ENCODE peak calls at places on chromosomes 12 and 14, in seven cellular contexts. O, M, G, H, K, Y and N are unnamed samples.

GRCh38 chr14:98695809-98696208 is 576.2 kb downstream of the BCL11B start:
- DNase-seq in O (no peak), M (no peak), G (no peak), H (no peak), K (no peak), Y (no peak), N (no peak)

GRCh38 chr12:94147991-94148840 is at the start of gene PLXNC1:
- DNase-seq in O (peak), M (peak), G (peak), H (peak), K (no peak), Y (no peak), N (no peak)

GRCh38 chr12:23209793-23210192 is 584.8 kb downstream of the ETNK1 start:
- DNase-seq in O (no peak), M (no peak), G (no peak), H (no peak), K (no peak), Y (no peak), N (no peak)

GRCh38 chr12:56565510-56566101 is 44.0 kb downstream of the RBMS2 start:
- DNase-seq in O (peak), M (peak), G (peak), H (peak), K (no peak), Y (peak), N (peak)

GRCh38 chr14:23570806-23571483 is 3.4 kb upstream of the AP1G2 start:
- DNase-seq in O (no peak), M (no peak), G (no peak), H (no peak), K (no peak), Y (no peak), N (no peak)

GRCh38 chr12:113443030-113443539 is 20.9 kb downstream of the SDSL start:
- DNase-seq in O (no peak), M (no peak), G (no peak), H (no peak), K (no peak), Y (peak), N (no peak)

GRCh38 chr14:31510222-31510621 is 22.4 kb upstream of the GPR33 start:
- DNase-seq in O (no peak), M (no peak), G (peak), H (no peak), K (no peak), Y (peak), N (peak)

GRCh38 chr12:106348411-106348810 is 9.1 kb upstream of the POLR3B start:
- DNase-seq in O (no peak), M (no peak), G (no peak), H (no peak), K (no peak), Y (no peak), N (no peak)

GRCh38 chr14:70702154-70702553 is 60.4 kb downstream of the TTC9 start:
- DNase-seq in O (no peak), M (no peak), G (no peak), H (no peak), K (no peak), Y (no peak), N (no peak)

GRCh38 chr12:81450920-81451739 is 308.0 kb downstream of the PPFIA2 start:
- DNase-seq in O (no peak), M (no peak), G (peak), H (peak), K (peak), Y (peak), N (no peak)

GRCh38 chr12:12724421-12725085 is 7.4 kb downstream of the CDKN1B start:
- DNase-seq in O (no peak), M (no peak), G (peak), H (peak), K (no peak), Y (peak), N (no peak)

GRCh38 chr12:82415402-82415801 is 57.1 kb downstream of the METTL25 start:
- DNase-seq in O (no peak), M (no peak), G (no peak), H (no peak), K (no peak), Y (no peak), N (no peak)

GRCh38 chr12:113305281-113305856 is 29.5 kb downstream of the SLC8B1 start:
- DNase-seq in O (no peak), M (no peak), G (no peak), H (no peak), K (no peak), Y (no peak), N (no peak)

GRCh38 chr12:12983420-12984035 is 16.5 kb downstream of the HEBP1 start:
- DNase-seq in O (no peak), M (no peak), G (peak), H (no peak), K (no peak), Y (peak), N (no peak)

GRCh38 chr14:20989464-20989786 is 355 bp upstream of the METTL17 start:
- DNase-seq in O (no peak), M (no peak), G (no peak), H (no peak), K (no peak), Y (no peak), N (no peak)

GRCh38 chr14:20988717-20989116 is 1.1 kb upstream of the METTL17 start:
- DNase-seq in O (no peak), M (no peak), G (no peak), H (no peak), K (no peak), Y (no peak), N (no peak)

GRCh38 chr14:20989787-20990600 is at the start of gene METTL17:
- DNase-seq in O (peak), M (peak), G (peak), H (peak), K (peak), Y (peak), N (peak)

GRCh38 chr14:20986811-20987210 is 3.0 kb upstream of the METTL17 start:
- DNase-seq in O (no peak), M (no peak), G (no peak), H (no peak), K (no peak), Y (peak), N (no peak)
- TF ChIP-seq POLR2AphosphoS5 in O (no peak), M (no peak), G (no peak), H (no peak), K (peak), Y (no peak), N (no peak)

GRCh38 chr12:2856901-2857495 is at the start of gene TEX52:
- DNase-seq in O (no peak), M (no peak), G (peak), H (peak), K (no peak), Y (no peak), N (no peak)

GRCh38 chr12:2856051-2856450 is 788 bp downstream of the TEX52 start:
- DNase-seq in O (no peak), M (no peak), G (peak), H (no peak), K (no peak), Y (no peak), N (no peak)

GRCh38 chr12:2858334-2858733 is 1.5 kb upstream of the TEX52 start:
- DNase-seq in O (no peak), M (no peak), G (no peak), H (no peak), K (no peak), Y (no peak), N (no peak)

GRCh38 chr12:2860170-2860569 is 3.3 kb upstream of the TEX52 start:
- DNase-seq in O (no peak), M (no peak), G (no peak), H (no peak), K (no peak), Y (no peak), N (no peak)

GRCh38 chr12:2858944-2859352 is 2.1 kb upstream of the TEX52 start:
- DNase-seq in O (no peak), M (no peak), G (no peak), H (no peak), K (no peak), Y (no peak), N (no peak)
- TF ChIP-seq POLR2AphosphoS5 in O (no peak), M (no peak), G (no peak), H (no peak), K (no peak), Y (peak), N (no peak)

GRCh38 chr14:101552786-101553231 is 8.5 kb upstream of the DIO3 start:
- DNase-seq in O (no peak), M (no peak), G (no peak), H (no peak), K (no peak), Y (no peak), N (no peak)
- TF ChIP-seq POLR2AphosphoS5 in O (no peak), M (no peak), G (no peak), H (no peak), K (no peak), Y (no peak), N (no peak)

GRCh38 chr12:115177899-115178298 is 493.9 kb upstream of the TBX3 start:
- DNase-seq in O (no peak), M (no peak), G (no peak), H (no peak), K (no peak), Y (no peak), N (no peak)

GRCh38 chr12:115176741-115177400 is 492.9 kb upstream of the TBX3 start:
- DNase-seq in O (no peak), M (no peak), G (no peak), H (no peak), K (no peak), Y (no peak), N (no peak)

GRCh38 chr12:115172521-115172920 is 488.5 kb upstream of the TBX3 start:
- DNase-seq in O (no peak), M (no peak), G (no peak), H (no peak), K (no peak), Y (no peak), N (no peak)

DNA sequence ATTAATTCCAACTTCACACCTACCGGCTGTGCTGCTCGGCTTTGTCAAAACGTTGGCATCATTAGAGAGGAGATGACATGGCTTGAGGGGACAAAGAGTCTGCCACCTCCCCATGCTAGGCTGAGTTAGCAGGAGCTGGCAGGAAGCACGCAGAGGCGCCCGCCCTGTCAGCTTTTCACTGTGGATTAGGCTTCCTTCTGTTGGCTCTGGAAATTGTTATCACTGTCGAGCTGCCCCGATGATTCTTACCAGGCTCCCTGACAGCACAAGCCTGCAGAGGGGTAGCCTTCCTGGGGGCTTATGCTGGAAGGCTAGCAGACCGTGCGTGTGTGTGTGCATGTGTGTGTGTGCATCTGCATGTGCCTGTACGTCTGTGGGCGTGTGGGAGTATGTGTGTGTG is 491.0 kb upstream of the TBX3 start:
- DNase-seq in O (no peak), M (no peak), G (no peak), H (no peak), K (no peak), Y (no peak), N (no peak)
- TF ChIP-seq POLR2AphosphoS5 in O (no peak), M (no peak), G (no peak), H (no peak), K (no peak), Y (no peak), N (no peak)

GRCh38 chr12:65881348-65881961 is 57.2 kb downstream of the HMGA2 start:
- DNase-seq in O (peak), M (no peak), G (peak), H (no peak), K (no peak), Y (no peak), N (no peak)
- TF ChIP-seq POLR2AphosphoS5 in O (no peak), M (no peak), G (no peak), H (no peak), K (no peak), Y (no peak), N (no peak)

GRCh38 chr14:68549057-68549421 is 243.8 kb downstream of the ZFP36L1 start:
- DNase-seq in O (no peak), M (no peak), G (peak), H (peak), K (no peak), Y (peak), N (no peak)

GRCh38 chr14:68548194-68549056 is 244.4 kb downstream of the ZFP36L1 start:
- DNase-seq in O (peak), M (no peak), G (peak), H (peak), K (peak), Y (no peak), N (peak)

GRCh38 chr14:68551045-68551683 is 241.7 kb downstream of the ZFP36L1 start:
- DNase-seq in O (no peak), M (no peak), G (no peak), H (peak), K (no peak), Y (no peak), N (no peak)

GRCh38 chr14:68552075-68552474 is 240.8 kb downstream of the ZFP36L1 start:
- DNase-seq in O (no peak), M (no peak), G (no peak), H (peak), K (no peak), Y (no peak), N (no peak)

DNA sequence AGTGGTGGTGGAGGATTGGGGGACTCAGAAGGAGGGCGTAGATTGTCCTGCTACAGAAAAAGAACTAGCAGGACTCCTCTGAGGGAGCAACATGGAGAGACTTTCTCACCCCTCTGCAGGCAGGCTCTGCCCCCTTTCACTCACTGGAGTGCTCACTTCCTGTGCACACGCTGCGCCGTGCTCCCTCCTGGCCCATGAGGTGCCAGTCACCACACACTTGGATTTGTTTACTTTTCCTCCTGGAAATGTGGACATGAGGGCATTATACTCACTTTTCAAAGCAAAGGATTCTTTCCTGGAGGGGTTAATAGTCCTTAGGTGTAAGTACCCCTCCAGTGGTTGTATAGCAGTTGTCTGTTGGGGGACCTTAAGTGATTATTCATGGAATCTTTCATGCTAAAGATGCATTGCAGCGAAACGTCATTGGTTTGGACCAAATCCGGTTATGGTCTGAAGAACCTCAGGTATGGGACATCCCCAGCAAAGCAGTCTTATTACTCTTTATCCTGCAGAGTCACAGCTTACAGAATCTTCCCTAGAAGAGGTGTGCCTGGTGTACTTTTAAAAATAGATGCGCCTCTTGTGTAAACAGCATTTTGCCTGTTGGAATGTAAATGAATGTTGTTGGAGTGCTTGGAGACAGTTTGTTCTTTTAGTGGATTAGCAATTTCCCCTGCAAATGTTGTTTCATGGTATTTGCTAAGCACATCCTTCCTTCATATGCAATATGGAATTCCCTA is 242.7 kb downstream of the ZFP36L1 start:
- DNase-seq in O (no peak), M (no peak), G (peak), H (peak), K (peak), Y (no peak), N (no peak)
- TF ChIP-seq POLR2AphosphoS5 in O (peak), M (no peak), G (no peak), H (no peak), K (peak), Y (no peak), N (no peak)

GRCh38 chr14:105493921-105494605 is 3.0 kb downstream of the TEDC1 start:
- DNase-seq in O (no peak), M (no peak), G (no peak), H (no peak), K (no peak), Y (no peak), N (no peak)
- TF ChIP-seq POLR2AphosphoS5 in O (no peak), M (no peak), G (no peak), H (no peak), K (no peak), Y (no peak), N (no peak)